ENCODE peak calls at places on chromosome 20, in eight cellular contexts. O is mammary epithelial cell, M is mesenchymal stem cell, Q is cardiac muscle cell, N is IMR-90, G is pancreas, V is MM.1S, P is HAP-1. D is an unnamed sample.

GRCh38 chr20:44384423-44385027 is 29.0 kb downstream of the HNF4A start:
- DNase-seq in M (peak; percentile 61), Q (peak; percentile 84), P (peak; percentile 51), G (peak; percentile 85), V (peak; percentile 79), O (peak; percentile 61), N (peak; percentile 38), D (peak; percentile 65)

GRCh38 chr20:30376767-30377658 is 880.5 kb upstream of the DEFB115 start:
- DNase-seq in G (peak; percentile 87), V (peak; percentile 79), O (peak; percentile 88), P (peak; percentile 53), Q (peak; percentile 86), M (peak; percentile 76), N (peak; percentile 79), D (peak; percentile 83)

GRCh38 chr20:32356935-32357868 is 929 bp upstream of the ASXL1 start:
- DNase-seq in Q (peak; percentile 50), M (no peak), P (no peak), N (peak; percentile 50), O (no peak), V (no peak), G (peak; percentile 32), D (peak; percentile 60)

GRCh38 chr20:573414-574296 is 30.1 kb upstream of the CSNK2A1 start:
- DNase-seq in P (no peak), Q (no peak), O (no peak), N (no peak), M (no peak), V (no peak), G (no peak), D (no peak)

GRCh38 chr20:6663104-6663503 is 104.4 kb upstream of the BMP2 start:
- DNase-seq in O (no peak), G (no peak), N (no peak), M (peak; percentile 61), P (no peak), Q (no peak), V (peak; percentile 57), D (no peak)

GRCh38 chr20:35871311-35871771 is 83.0 kb downstream of the SCAND1 start:
- DNase-seq in V (no peak), M (peak; percentile 82), O (peak; percentile 51), P (no peak), N (peak; percentile 51), G (no peak), Q (no peak), D (peak; percentile 73)

GRCh38 chr20:30811896-30812671 is 445.4 kb upstream of the DEFB115 start:
- DNase-seq in G (no peak), Q (peak; percentile 56), N (peak; percentile 49), O (peak; percentile 59), P (no peak), V (no peak), M (no peak), D (peak; percentile 21)

GRCh38 chr20:37123441-37123840 is 27.6 kb upstream of the RBL1 start:
- DNase-seq in O (no peak), G (no peak), V (no peak), Q (no peak), N (no peak), P (no peak), M (peak; percentile 9), D (no peak)

GRCh38 chr20:48008850-48009535 is 223.7 kb upstream of the SULF2 start:
- DNase-seq in G (no peak), V (no peak), P (no peak), Q (no peak), M (no peak), O (no peak), N (peak; percentile 3), D (no peak)

GRCh38 chr20:1177680-1178079 is 7.1 kb downstream of the TMEM74B start:
- DNase-seq in N (peak; percentile 3), M (peak; percentile 34), Q (peak; percentile 22), P (no peak), V (no peak), G (no peak), O (no peak), D (peak; percentile 5)

GRCh38 chr20:39885975-39886649 is 802.9 kb downstream of the MAFB start:
- DNase-seq in P (no peak), G (peak; percentile 30), O (peak; percentile 61), N (peak; percentile 88), M (peak; percentile 82), Q (peak; percentile 63), V (peak; percentile 57), D (peak; percentile 80)

GRCh38 chr20:37567671-37568588 is 40.3 kb upstream of the BLCAP start:
- DNase-seq in O (no peak), Q (peak; percentile 55), V (no peak), M (no peak), G (no peak), P (peak; percentile 32), N (no peak), D (no peak)

GRCh38 chr20:62589720-62590119 is 52.6 kb upstream of the SLCO4A1 start:
- DNase-seq in V (no peak), G (peak; percentile 10), O (no peak), M (no peak), P (no peak), N (no peak), Q (no peak), D (no peak)

GRCh38 chr20:7841291-7841966 is 98.8 kb downstream of the HAO1 start:
- DNase-seq in V (no peak), M (peak; percentile 66), O (peak; percentile 87), N (peak; percentile 73), Q (no peak), P (no peak), G (no peak), D (peak; percentile 43)

GRCh38 chr20:44723391-44723790 is 8.2 kb downstream of the CCN5 start:
- DNase-seq in M (no peak), V (no peak), G (no peak), P (no peak), N (no peak), Q (no peak), O (no peak), D (no peak)

GRCh38 chr20:58389968-58390658 is 1.1 kb downstream of the VAPB start:
- DNase-seq in M (no peak), G (no peak), V (no peak), N (no peak), Q (no peak), O (no peak), P (no peak), D (no peak)

GRCh38 chr20:58393299-58393698 is 4.3 kb downstream of the VAPB start:
- DNase-seq in G (no peak), Q (no peak), O (no peak), N (peak; percentile 55), M (peak; percentile 84), V (no peak), P (no peak), D (no peak)

GRCh38 chr20:58390659-58391035 is 1.6 kb downstream of the VAPB start:
- DNase-seq in P (no peak), G (no peak), N (no peak), M (no peak), O (no peak), V (no peak), Q (no peak), D (no peak)

GRCh38 chr20:58389324-58389967 is 417 bp downstream of the VAPB start:
- DNase-seq in G (no peak), P (no peak), O (peak; percentile 41), M (peak; percentile 67), N (peak; percentile 32), V (peak; percentile 51), Q (peak; percentile 57), D (peak; percentile 49)

GRCh38 chr20:58392286-58392685 is 3.3 kb downstream of the VAPB start:
- DNase-seq in V (no peak), M (no peak), P (no peak), Q (no peak), G (no peak), N (no peak), O (no peak), D (no peak)
- H3K4me3 ChIP-seq in V (no peak overlapping the region), M (no peak overlapping the region), P (no peak overlapping the region), Q (no peak overlapping the region), G (no peak overlapping the region), N (no peak overlapping the region), O (no peak overlapping the region), D (no peak overlapping the region)

DNA sequence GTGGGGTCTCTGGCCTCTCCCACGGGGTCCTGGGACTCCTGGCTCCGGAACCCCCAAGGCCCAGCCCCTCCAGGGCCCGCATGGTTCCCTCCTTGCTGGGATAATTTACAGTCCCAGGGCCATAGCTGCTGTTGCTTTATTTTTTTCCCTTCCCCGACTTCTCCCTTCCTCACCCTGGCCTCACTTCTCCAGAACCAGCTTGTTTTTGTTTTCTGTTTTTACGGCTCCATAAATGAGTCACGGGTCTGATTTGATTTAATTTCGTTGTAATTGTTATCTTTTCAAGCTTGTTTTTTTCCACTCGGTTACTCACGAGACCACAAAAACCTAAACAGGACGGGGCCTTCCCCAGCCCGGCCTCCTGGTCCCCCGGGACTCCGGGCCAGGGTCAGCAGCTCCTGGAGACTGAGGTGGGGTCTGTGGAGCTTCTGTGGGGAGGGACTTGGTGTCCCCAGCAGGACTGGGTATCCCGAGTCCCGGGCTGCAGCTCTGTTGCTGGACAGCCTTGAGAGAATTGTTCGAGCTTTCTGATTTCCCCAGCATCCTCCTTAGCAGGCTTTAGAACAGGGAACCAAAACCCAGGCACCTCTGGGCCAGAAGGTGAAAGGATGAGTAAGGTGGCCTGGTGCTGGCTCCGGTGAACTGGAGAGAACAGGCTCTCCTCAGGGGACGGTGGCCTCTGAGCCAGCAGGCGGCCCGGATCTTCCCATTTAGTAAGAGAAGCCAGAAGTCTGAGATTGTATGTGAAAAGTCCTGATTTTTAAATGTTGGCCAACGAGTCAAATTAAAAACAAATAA is 94.9 kb downstream of the CEBPB start:
- DNase-seq in P (no peak), M (peak; percentile 94), Q (no peak), V (no peak), G (no peak), O (no peak), N (peak; percentile 86), D (no peak)
- H3K9me3 ChIP-seq in P (no peaks in the 10 kb centered on the region), M (no peaks in the 10 kb centered on the region), Q (no peaks in the 10 kb centered on the region), V (no peaks in the 10 kb centered on the region), G (no peaks in the 10 kb centered on the region), O (no peaks in the 10 kb centered on the region), N (no peaks in the 10 kb centered on the region), D (no peaks in the 10 kb centered on the region)

GRCh38 chr20:57559658-57560553 is 1.0 kb upstream of the PCK1 start:
- DNase-seq in Q (no peak), G (no peak), N (no peak), V (no peak), P (no peak), O (no peak), M (no peak), D (no peak)

GRCh38 chr20:57561356-57562279 is 708 bp downstream of the PCK1 start:
- DNase-seq in P (no peak), G (no peak), M (no peak), N (no peak), Q (no peak), O (no peak), V (no peak), D (no peak)

GRCh38 chr20:57559286-57559627 is 1.7 kb upstream of the PCK1 start:
- DNase-seq in Q (no peak), O (no peak), M (no peak), P (no peak), V (no peak), N (no peak), G (no peak), D (no peak)

GRCh38 chr20:57558614-57559285 is 2.2 kb upstream of the PCK1 start:
- DNase-seq in P (no peak), M (no peak), Q (no peak), G (no peak), N (no peak), V (no peak), O (no peak), D (no peak)

GRCh38 chr20:57560554-57561355 is at the start of gene PCK1:
- DNase-seq in G (peak; percentile 85), O (no peak), M (no peak), N (peak; percentile 1), V (no peak), P (no peak), Q (no peak), D (no peak)
- H3K4me3 ChIP-seq in G (no peak within 1 kb of the TSS), O (no peak within 1 kb of the TSS), M (no peak within 1 kb of the TSS), N (no peak within 1 kb of the TSS), V (no peak within 1 kb of the TSS), P (no peak within 1 kb of the TSS), Q (no peak within 1 kb of the TSS), D (no peak within 1 kb of the TSS)

GRCh38 chr20:15523431-15523830 is 1049.8 kb downstream of the KIF16B start:
- DNase-seq in N (no peak), V (no peak), Q (no peak), P (no peak), O (no peak), M (no peak), G (no peak), D (no peak)
- H3K9me3 ChIP-seq in N (peaks cover 4% of the 10 kb centered on the region), V (no peaks in the 10 kb centered on the region), Q (no peaks in the 10 kb centered on the region), P (no peaks in the 10 kb centered on the region), O (no peaks in the 10 kb centered on the region), M (no peaks in the 10 kb centered on the region), G (no peaks in the 10 kb centered on the region), D (no peaks in the 10 kb centered on the region)